ENCODE peak calls at places on chromosome 3, in four cellular contexts. L, Z, W and T are unnamed samples. For H3K27me3 and H3K9me3, the result is how much of the 10 kb centered on the place peaks cover.

GRCh38 chr3:100525753-100526612 is 33.6 kb downstream of the TMEM45A start:
- DNase-seq in L (peak), Z (no peak), W (no peak), T (no peak)

GRCh38 chr3:149646181-149646766 is 11.6 kb downstream of the WWTR1 start:
- DNase-seq in W (peak), L (no peak), Z (no peak), T (no peak)

GRCh38 chr3:43641306-43642114 is 19.7 kb upstream of the ANO10 start:
- DNase-seq in W (no peak), Z (no peak), L (no peak), T (no peak)

GRCh38 chr3:134076816-134077215 is 47.1 kb upstream of the SLCO2A1 start:
- DNase-seq in L (no peak), W (no peak), Z (no peak), T (no peak)

GRCh38 chr3:133168025-133168401 is 129.8 kb downstream of the TMEM108 start:
- DNase-seq in L (no peak), Z (no peak), W (no peak), T (no peak)

GRCh38 chr3:184814214-184814613 is 2.2 kb downstream of the VPS8 start:
- DNase-seq in Z (no peak), W (no peak), L (no peak), T (no peak)

GRCh38 chr3:98855811-98856400 is 45.6 kb downstream of the DCBLD2 start:
- DNase-seq in Z (no peak), W (no peak), L (no peak), T (no peak)

GRCh38 chr3:73542127-73542526 is 82.6 kb downstream of the PDZRN3 start:
- DNase-seq in Z (no peak), L (no peak), W (peak), T (no peak)

GRCh38 chr3:32288819-32289218 is 50.3 kb downstream of the CMTM8 start:
- DNase-seq in L (no peak), W (peak), Z (no peak), T (peak)

GRCh38 chr3:37400945-37401344 is 226.6 kb upstream of the LRRFIP2 start:
- DNase-seq in W (no peak), L (no peak), Z (no peak), T (no peak)

GRCh38 chr3:23396746-23397145 is 193.6 kb downstream of the UBE2E2 start:
- DNase-seq in L (no peak), W (no peak), Z (no peak), T (no peak)

GRCh38 chr3:148729656-148730055 is 32.0 kb downstream of the AGTR1 start:
- DNase-seq in L (no peak), W (no peak), Z (no peak), T (no peak)

GRCh38 chr3:38136272-38136806 is 588 bp downstream of the ACAA1 start:
- DNase-seq in L (peak), W (no peak), Z (no peak), T (no peak)

GRCh38 chr3:50331364-50331907 is 3.4 kb upstream of the TUSC2 start:
- DNase-seq in Z (no peak), W (no peak), L (no peak), T (no peak)

GRCh38 chr3:78606756-78607155 is 1161.0 kb downstream of the ROBO1 start:
- DNase-seq in Z (no peak), W (no peak), L (no peak), T (no peak)

GRCh38 chr3:79937567-79937966 is 169.8 kb upstream of the ROBO1 start:
- DNase-seq in W (peak), L (no peak), Z (no peak), T (no peak)

GRCh38 chr3:146817705-146818104 is 212.6 kb upstream of the PLSCR5 start:
- DNase-seq in Z (no peak), W (no peak), L (no peak), T (no peak)

GRCh38 chr3:123525433-123525832 is 59.4 kb downstream of the HACD2 start:
- DNase-seq in Z (no peak), L (no peak), W (no peak), T (no peak)

GRCh38 chr3:123527046-123527445 is 57.8 kb downstream of the HACD2 start:
- DNase-seq in Z (no peak), W (no peak), L (no peak), T (no peak)

GRCh38 chr3:123524987-123525386 is 59.9 kb downstream of the HACD2 start:
- DNase-seq in Z (no peak), W (no peak), L (no peak), T (no peak)

GRCh38 chr3:123522666-123523412 is 62.0 kb downstream of the HACD2 start:
- DNase-seq in W (no peak), Z (peak), L (no peak), T (no peak)

DNA sequence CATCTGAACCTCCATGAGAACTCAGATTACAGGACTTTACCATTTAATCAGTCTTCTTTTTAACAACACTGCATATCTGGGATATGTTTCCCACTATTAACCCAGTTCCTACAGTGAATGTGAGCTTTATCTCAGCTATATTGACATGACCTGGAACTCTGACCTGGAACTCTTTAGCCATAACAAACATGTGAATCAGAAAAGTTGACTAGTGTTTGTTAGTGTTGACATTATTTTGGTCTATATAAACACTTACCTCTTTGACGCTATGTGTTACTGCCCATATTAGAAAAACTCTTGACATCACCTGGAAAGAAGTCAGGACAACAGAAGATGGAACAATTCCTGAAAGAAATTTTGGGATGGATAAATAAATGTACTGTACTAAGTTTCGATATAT is 56.7 kb downstream of the HACD2 start:
- DNase-seq in Z (no peak), L (no peak), W (no peak), T (no peak)
- H3K27ac ChIP-seq in Z (no peak), L (no peak), W (no peak), T (no peak)

GRCh38 chr3:186362988-186363387 is 954 bp upstream of the DGKG start:
- DNase-seq in L (no peak), Z (no peak), W (no peak), T (no peak)

GRCh38 chr3:186367631-186368030 is 5.6 kb upstream of the DGKG start:
- DNase-seq in W (peak), Z (no peak), L (no peak), T (no peak)

GRCh38 chr3:186368164-186368563 is 6.1 kb upstream of the DGKG start:
- DNase-seq in Z (no peak), L (no peak), W (no peak), T (no peak)

GRCh38 chr3:186366206-186366605 is 4.2 kb upstream of the DGKG start:
- DNase-seq in W (peak), L (no peak), Z (peak), T (no peak)

GRCh38 chr3:186365202-186365974 is 3.4 kb upstream of the DGKG start:
- DNase-seq in Z (peak), L (no peak), W (no peak), T (no peak)
- H3K27me3 ChIP-seq in Z (under half), L (half or more), W (under half), T (under half)

GRCh38 chr3:109532257-109533216 is 195.2 kb upstream of the DPPA4 start:
- DNase-seq in L (peak), W (peak), Z (no peak), T (no peak)
- H3K9me3 ChIP-seq in L (under half), W (under half), Z (under half), T (under half)

GRCh38 chr3:129575987-129576364 is 30.5 kb downstream of the PLXND1 start:
- DNase-seq in W (no peak), L (no peak), Z (no peak), T (no peak)
- H3K27ac ChIP-seq in W (no peak), L (peak), Z (peak), T (peak)

GRCh38 chr3:181699171-181699903 is 12.4 kb upstream of the SOX2 start:
- DNase-seq in L (no peak), Z (no peak), W (no peak), T (no peak)
- H3K27me3 ChIP-seq in L (half or more), Z (half or more), W (under half), T (under half)

DNA sequence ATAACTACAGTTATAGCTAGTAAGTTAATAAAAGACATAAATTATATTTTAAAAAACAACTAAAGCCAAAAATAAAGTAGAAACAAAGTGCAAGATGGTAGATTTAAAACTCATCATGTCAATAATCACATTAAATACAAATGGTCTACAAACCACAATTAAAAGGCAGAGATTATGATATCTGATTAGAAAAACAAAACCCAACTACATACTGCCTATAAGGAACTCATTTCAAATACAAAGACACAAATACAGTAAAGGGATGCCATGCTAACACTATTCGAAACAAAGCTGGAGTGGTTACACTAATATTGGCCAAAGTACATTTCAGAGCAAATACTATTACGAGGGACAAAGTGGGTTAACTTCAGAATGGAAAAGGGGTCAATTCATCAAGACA is 426.5 kb downstream of the SHQ1 start:
- DNase-seq in W (no peak), L (no peak), Z (no peak), T (no peak)
- H3K9me3 ChIP-seq in W (under half), L (under half), Z (under half), T (under half)

GRCh38 chr3:81709606-81710005 is 51.8 kb downstream of the GBE1 start:
- DNase-seq in L (no peak), W (no peak), Z (no peak), T (no peak)
- H3K27ac ChIP-seq in L (no peak), W (no peak), Z (peak), T (no peak)

DNA sequence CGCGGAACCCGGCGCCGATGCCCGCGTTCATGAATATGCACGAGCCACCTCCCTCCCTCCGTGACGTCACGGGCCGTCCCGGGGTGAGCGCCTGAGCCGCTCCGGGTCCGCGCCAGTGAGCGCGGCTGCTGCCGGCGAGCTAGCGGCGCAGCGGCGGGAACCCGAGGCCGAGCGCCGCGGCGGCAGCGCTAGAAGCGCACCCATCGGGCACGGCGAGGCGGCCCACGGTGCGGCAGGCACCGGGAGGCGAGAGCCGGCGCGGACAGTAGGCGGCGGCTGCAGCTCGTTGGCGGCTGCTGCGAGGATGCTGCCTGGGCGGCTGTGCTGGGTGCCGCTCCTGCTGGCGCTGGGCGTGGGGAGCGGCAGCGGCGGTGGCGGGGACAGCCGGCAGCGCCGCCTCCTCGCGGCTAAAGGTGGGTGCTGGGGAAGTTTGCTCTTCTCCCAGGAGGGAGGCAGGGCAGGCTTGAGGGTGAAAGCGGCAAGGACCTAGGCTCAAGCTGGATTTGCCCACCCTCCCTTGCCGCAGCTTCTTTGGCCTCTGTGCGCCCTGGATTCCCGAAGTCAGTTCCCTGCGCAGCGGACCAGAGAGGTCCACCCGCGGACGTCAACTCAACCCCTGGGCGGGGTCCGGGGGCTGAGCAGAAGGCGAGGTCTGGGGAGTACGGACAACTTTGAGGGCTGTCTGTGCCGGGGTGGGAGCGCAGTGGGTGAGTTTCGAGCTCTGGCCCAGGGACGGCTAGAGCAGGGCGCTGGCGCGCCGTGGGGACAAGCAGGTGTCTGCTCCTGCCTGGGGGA is at the start of gene CLSTN2:
- DNase-seq in Z (peak), L (peak), W (peak), T (no peak)
- H3K27me3 ChIP-seq in Z (half or more), L (half or more), W (under half), T (under half)

DNA sequence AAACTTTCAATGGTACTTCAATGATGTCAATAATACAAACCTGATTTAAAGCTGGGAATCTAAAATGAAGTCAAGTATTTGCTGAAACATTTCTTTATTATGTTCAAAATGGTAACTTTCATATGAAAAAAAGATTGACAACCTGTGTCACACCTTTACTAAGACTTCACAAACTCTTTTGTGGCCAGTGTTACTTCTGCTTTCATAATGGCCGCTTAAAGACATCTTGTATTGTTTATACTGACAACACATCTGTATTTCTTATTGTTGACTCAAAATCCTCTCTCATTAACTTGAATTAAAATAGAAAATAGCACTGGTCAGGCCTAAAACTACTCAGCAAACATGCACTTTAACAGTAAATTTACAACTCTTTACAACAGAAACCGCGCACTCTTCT is 312.3 kb upstream of the CNTN6 start:
- DNase-seq in Z (no peak), W (no peak), L (no peak), T (no peak)
- H3K9me3 ChIP-seq in Z (under half), W (under half), L (under half), T (under half)